ENCODE peak calls at places on chromosomes 11 and 22, in six cellular contexts. Q, V, S, J, U and Y are unnamed samples.

GRCh38 chr22:30087611-30088010 is 7.3 kb downstream of the HORMAD2 start:
- DNase-seq in S (no peak), Q (no peak), V (no peak), J (no peak), U (no peak), Y (no peak)

GRCh38 chr11:11010624-11011127 is 152.8 kb upstream of the ZBED5 start:
- DNase-seq in Q (peak; percentile 58), V (peak; percentile 55), U (peak; percentile 34), J (peak; percentile 28), S (peak; percentile 61), Y (no peak)

GRCh38 chr11:31437742-31438435 is 68.2 kb downstream of the DNAJC24 start:
- DNase-seq in J (no peak), Q (no peak), V (peak; percentile 60), U (no peak), S (no peak), Y (no peak)

GRCh38 chr11:109037856-109038780 is 373.2 kb downstream of the DDX10 start:
- DNase-seq in S (no peak), U (no peak), V (peak; percentile 91), Q (no peak), J (no peak), Y (no peak)

GRCh38 chr11:48013269-48013901 is 33.0 kb downstream of the PTPRJ start:
- DNase-seq in S (no peak), J (peak; percentile 80), Q (no peak), U (peak; percentile 45), V (peak; percentile 49), Y (peak; percentile 45)

GRCh38 chr11:103601230-103601846 is 435.1 kb upstream of the DDI1 start:
- DNase-seq in U (peak; percentile 20), V (peak; percentile 82), J (no peak), Q (no peak), S (peak; percentile 76), Y (peak; percentile 20)

GRCh38 chr22:45475063-45475747 is 27.5 kb upstream of the FBLN1 start:
- DNase-seq in Q (no peak), J (no peak), V (no peak), U (no peak), S (peak; percentile 87), Y (no peak)

GRCh38 chr11:130872961-130873360 is 43.3 kb downstream of the SNX19 start:
- DNase-seq in U (no peak), V (peak; percentile 95), S (no peak), J (no peak), Q (no peak), Y (no peak)

GRCh38 chr11:95716266-95716665 is 73.3 kb downstream of the FAM76B start:
- DNase-seq in U (no peak), J (no peak), S (no peak), Q (no peak), V (peak; percentile 70), Y (no peak)

GRCh38 chr22:35437038-35437437 is 37.1 kb downstream of the MCM5 start:
- DNase-seq in J (no peak), Q (no peak), V (peak; percentile 16), U (no peak), S (no peak), Y (no peak)

GRCh38 chr11:116853461-116854073 is 16.1 kb upstream of the APOA1 start:
- DNase-seq in S (no peak), Q (no peak), V (peak; percentile 96), J (peak; percentile 53), U (peak; percentile 66), Y (no peak)

GRCh38 chr22:41917906-41918791 is 3.3 kb upstream of the SHISA8 start:
- DNase-seq in V (peak; percentile 37), S (peak; percentile 63), U (peak; percentile 60), Q (peak; percentile 86), J (peak; percentile 58), Y (no peak)

GRCh38 chr11:57787920-57788716 is 26.5 kb downstream of the CTNND1 start:
- DNase-seq in Q (peak; percentile 76), V (no peak), U (no peak), J (no peak), S (no peak), Y (no peak)

GRCh38 chr11:62333768-62334167 is 3.5 kb upstream of the ASRGL1 start:
- DNase-seq in S (no peak), U (no peak), J (no peak), Q (no peak), V (no peak), Y (no peak)

GRCh38 chr11:58390551-58391063 is 16.1 kb downstream of the OR5B3 start:
- DNase-seq in J (no peak), U (no peak), S (no peak), V (no peak), Q (peak; percentile 23), Y (no peak)

GRCh38 chr11:117600261-117600783 is 196.7 kb downstream of the DSCAML1 start:
- DNase-seq in Q (no peak), V (no peak), J (no peak), S (no peak), U (no peak), Y (no peak)

GRCh38 chr22:24513706-24514240 is 18.6 kb downstream of the UPB1 start:
- DNase-seq in J (no peak), V (no peak), U (no peak), Q (no peak), S (no peak), Y (no peak)

GRCh38 chr11:91178366-91178765 is 955.5 kb upstream of the CHORDC1 start:
- DNase-seq in Q (no peak), U (no peak), J (no peak), V (no peak), S (no peak), Y (no peak)